ENCODE peak calls at places on chromosomes 3 and 15, in eight cellular contexts. One of them, this sample, is unnamed.

GRCh38 chr3:187913617-187914033 is 168.4 kb upstream of the BCL6 start:
- DNase-seq in breast epithelium: no peak
- DNase-seq in sigmoid colon: no peak
- DNase-seq in WERI-Rb-1: no peak
- DNase-seq in Karpas-422: peak
- DNase-seq in AG04450: peak
- DNase-seq in psoas muscle: no peak
- DNase-seq in tibial nerve: no peak
- DNase-seq in this sample: peak

GRCh38 chr3:142087676-142088075 is 61.7 kb downstream of the TFDP2 start:
- DNase-seq in tibial nerve: no peak
- DNase-seq in WERI-Rb-1: no peak
- DNase-seq in sigmoid colon: no peak
- DNase-seq in psoas muscle: no peak
- DNase-seq in AG04450: no peak
- DNase-seq in Karpas-422: no peak
- DNase-seq in breast epithelium: no peak
- DNase-seq in this sample: peak

GRCh38 chr3:67381667-67382272 is 272.6 kb downstream of the SUCLG2 start:
- DNase-seq in sigmoid colon: no peak
- DNase-seq in psoas muscle: no peak
- DNase-seq in breast epithelium: no peak
- DNase-seq in Karpas-422: peak
- DNase-seq in AG04450: no peak
- DNase-seq in WERI-Rb-1: no peak
- DNase-seq in tibial nerve: peak
- DNase-seq in this sample: no peak

GRCh38 chr3:130345487-130346079 is at the start of gene COL6A5:
- DNase-seq in WERI-Rb-1: no peak
- DNase-seq in Karpas-422: no peak
- DNase-seq in breast epithelium: no peak
- DNase-seq in psoas muscle: no peak
- DNase-seq in tibial nerve: no peak
- DNase-seq in sigmoid colon: no peak
- DNase-seq in AG04450: no peak
- DNase-seq in this sample: no peak

GRCh38 chr3:36365829-36366228 is 14.5 kb upstream of the STAC start:
- DNase-seq in AG04450: no peak
- DNase-seq in tibial nerve: no peak
- DNase-seq in breast epithelium: no peak
- DNase-seq in psoas muscle: no peak
- DNase-seq in Karpas-422: no peak
- DNase-seq in sigmoid colon: no peak
- DNase-seq in WERI-Rb-1: no peak
- DNase-seq in this sample: no peak

GRCh38 chr3:192916455-192917257 is 1.0 kb downstream of the MB21D2 start:
- DNase-seq in sigmoid colon: peak
- DNase-seq in breast epithelium: peak
- DNase-seq in tibial nerve: peak
- DNase-seq in psoas muscle: peak
- DNase-seq in Karpas-422: no peak
- DNase-seq in WERI-Rb-1: peak
- DNase-seq in AG04450: no peak
- DNase-seq in this sample: no peak

GRCh38 chr15:45573961-45574629 is 13.1 kb upstream of the BLOC1S6 start:
- DNase-seq in sigmoid colon: no peak
- DNase-seq in Karpas-422: peak
- DNase-seq in breast epithelium: no peak
- DNase-seq in WERI-Rb-1: peak
- DNase-seq in tibial nerve: no peak
- DNase-seq in psoas muscle: no peak
- DNase-seq in AG04450: no peak
- DNase-seq in this sample: no peak

GRCh38 chr3:87351913-87352312 is 75.5 kb upstream of the POU1F1 start:
- DNase-seq in psoas muscle: no peak
- DNase-seq in Karpas-422: no peak
- DNase-seq in sigmoid colon: no peak
- DNase-seq in AG04450: no peak
- DNase-seq in breast epithelium: no peak
- DNase-seq in tibial nerve: no peak
- DNase-seq in WERI-Rb-1: no peak
- DNase-seq in this sample: no peak

GRCh38 chr3:43584043-43584826 is 37.6 kb downstream of the ANO10 start:
- DNase-seq in AG04450: peak
- DNase-seq in sigmoid colon: no peak
- DNase-seq in Karpas-422: no peak
- DNase-seq in tibial nerve: no peak
- DNase-seq in psoas muscle: no peak
- DNase-seq in breast epithelium: no peak
- DNase-seq in WERI-Rb-1: no peak
- DNase-seq in this sample: no peak

GRCh38 chr3:1394188-1394587 is 301.4 kb downstream of the CNTN6 start:
- DNase-seq in breast epithelium: no peak
- DNase-seq in psoas muscle: peak
- DNase-seq in sigmoid colon: no peak
- DNase-seq in WERI-Rb-1: no peak
- DNase-seq in tibial nerve: no peak
- DNase-seq in AG04450: no peak
- DNase-seq in Karpas-422: no peak
- DNase-seq in this sample: no peak

GRCh38 chr15:99429681-99430081 is 136.1 kb upstream of the MEF2A start:
- DNase-seq in psoas muscle: peak
- DNase-seq in sigmoid colon: peak
- DNase-seq in WERI-Rb-1: no peak
- DNase-seq in Karpas-422: no peak
- DNase-seq in AG04450: no peak
- DNase-seq in tibial nerve: no peak
- DNase-seq in breast epithelium: peak
- DNase-seq in this sample: no peak

GRCh38 chr3:135217730-135218129 is 422.7 kb downstream of the EPHB1 start:
- DNase-seq in breast epithelium: no peak
- DNase-seq in AG04450: no peak
- DNase-seq in psoas muscle: no peak
- DNase-seq in tibial nerve: no peak
- DNase-seq in Karpas-422: no peak
- DNase-seq in WERI-Rb-1: no peak
- DNase-seq in sigmoid colon: no peak
- DNase-seq in this sample: no peak

GRCh38 chr15:77541421-77542181 is 91.1 kb downstream of the LINGO1 start:
- DNase-seq in psoas muscle: no peak
- DNase-seq in sigmoid colon: peak
- DNase-seq in tibial nerve: no peak
- DNase-seq in AG04450: no peak
- DNase-seq in WERI-Rb-1: no peak
- DNase-seq in Karpas-422: no peak
- DNase-seq in breast epithelium: no peak
- DNase-seq in this sample: no peak

GRCh38 chr15:98611031-98611430 is 37.3 kb upstream of the IGF1R start:
- DNase-seq in WERI-Rb-1: no peak
- DNase-seq in breast epithelium: no peak
- DNase-seq in Karpas-422: no peak
- DNase-seq in psoas muscle: no peak
- DNase-seq in sigmoid colon: no peak
- DNase-seq in AG04450: no peak
- DNase-seq in tibial nerve: no peak
- DNase-seq in this sample: no peak

GRCh38 chr15:89648106-89649012 is 6.9 kb downstream of the KIF7 start:
- DNase-seq in WERI-Rb-1: no peak
- DNase-seq in AG04450: no peak
- DNase-seq in psoas muscle: no peak
- DNase-seq in breast epithelium: no peak
- DNase-seq in tibial nerve: no peak
- DNase-seq in sigmoid colon: peak
- DNase-seq in Karpas-422: no peak
- DNase-seq in this sample: no peak

GRCh38 chr3:169847896-169848295 is 21.8 kb downstream of the LRRC31 start:
- DNase-seq in AG04450: no peak
- DNase-seq in WERI-Rb-1: no peak
- DNase-seq in sigmoid colon: no peak
- DNase-seq in breast epithelium: no peak
- DNase-seq in psoas muscle: no peak
- DNase-seq in Karpas-422: no peak
- DNase-seq in tibial nerve: no peak
- DNase-seq in this sample: no peak

GRCh38 chr3:81105761-81106160 is 655.7 kb downstream of the GBE1 start:
- DNase-seq in AG04450: no peak
- DNase-seq in WERI-Rb-1: no peak
- DNase-seq in breast epithelium: no peak
- DNase-seq in Karpas-422: no peak
- DNase-seq in tibial nerve: no peak
- DNase-seq in sigmoid colon: no peak
- DNase-seq in psoas muscle: no peak
- DNase-seq in this sample: no peak

GRCh38 chr3:10249833-10250232 is 1.6 kb downstream of the TATDN2 start:
- DNase-seq in psoas muscle: no peak
- DNase-seq in WERI-Rb-1: no peak
- DNase-seq in sigmoid colon: no peak
- DNase-seq in tibial nerve: no peak
- DNase-seq in AG04450: no peak
- DNase-seq in breast epithelium: no peak
- DNase-seq in Karpas-422: no peak
- DNase-seq in this sample: no peak

GRCh38 chr3:187999821-188000220 is 154.1 kb upstream of the LPP start:
- DNase-seq in breast epithelium: no peak
- DNase-seq in AG04450: no peak
- DNase-seq in sigmoid colon: no peak
- DNase-seq in WERI-Rb-1: no peak
- DNase-seq in tibial nerve: no peak
- DNase-seq in psoas muscle: no peak
- DNase-seq in Karpas-422: peak
- DNase-seq in this sample: no peak

GRCh38 chr3:186946756-186947375 is 16.5 kb downstream of the ST6GAL1 start:
- DNase-seq in AG04450: no peak
- DNase-seq in sigmoid colon: no peak
- DNase-seq in breast epithelium: no peak
- DNase-seq in Karpas-422: peak
- DNase-seq in psoas muscle: no peak
- DNase-seq in tibial nerve: no peak
- DNase-seq in WERI-Rb-1: no peak
- DNase-seq in this sample: no peak

GRCh38 chr3:74538669-74539068 is 75.8 kb downstream of the CNTN3 start:
- DNase-seq in tibial nerve: no peak
- DNase-seq in psoas muscle: no peak
- DNase-seq in breast epithelium: no peak
- DNase-seq in Karpas-422: no peak
- DNase-seq in sigmoid colon: no peak
- DNase-seq in WERI-Rb-1: no peak
- DNase-seq in AG04450: no peak
- DNase-seq in this sample: no peak

GRCh38 chr3:100629728-100630127 is 20.3 kb downstream of the ADGRG7 start:
- DNase-seq in breast epithelium: no peak
- DNase-seq in WERI-Rb-1: no peak
- DNase-seq in sigmoid colon: no peak
- DNase-seq in Karpas-422: no peak
- DNase-seq in AG04450: no peak
- DNase-seq in tibial nerve: no peak
- DNase-seq in psoas muscle: no peak
- DNase-seq in this sample: no peak

GRCh38 chr3:183261103-183261502 is 8.1 kb downstream of the B3GNT5 start:
- DNase-seq in breast epithelium: no peak
- DNase-seq in tibial nerve: no peak
- DNase-seq in sigmoid colon: no peak
- DNase-seq in WERI-Rb-1: no peak
- DNase-seq in psoas muscle: no peak
- DNase-seq in Karpas-422: peak
- DNase-seq in AG04450: no peak
- DNase-seq in this sample: no peak

GRCh38 chr3:45896956-45897355 is 10.6 kb downstream of the CCR9 start:
- DNase-seq in psoas muscle: no peak
- DNase-seq in tibial nerve: no peak
- DNase-seq in AG04450: peak
- DNase-seq in Karpas-422: no peak
- DNase-seq in breast epithelium: no peak
- DNase-seq in sigmoid colon: no peak
- DNase-seq in WERI-Rb-1: no peak
- DNase-seq in this sample: no peak

GRCh38 chr3:41131224-41131623 is 68.1 kb upstream of the CTNNB1 start:
- DNase-seq in Karpas-422: no peak
- DNase-seq in sigmoid colon: no peak
- DNase-seq in breast epithelium: no peak
- DNase-seq in WERI-Rb-1: no peak
- DNase-seq in psoas muscle: no peak
- DNase-seq in AG04450: no peak
- DNase-seq in tibial nerve: no peak
- DNase-seq in this sample: peak

DNA sequence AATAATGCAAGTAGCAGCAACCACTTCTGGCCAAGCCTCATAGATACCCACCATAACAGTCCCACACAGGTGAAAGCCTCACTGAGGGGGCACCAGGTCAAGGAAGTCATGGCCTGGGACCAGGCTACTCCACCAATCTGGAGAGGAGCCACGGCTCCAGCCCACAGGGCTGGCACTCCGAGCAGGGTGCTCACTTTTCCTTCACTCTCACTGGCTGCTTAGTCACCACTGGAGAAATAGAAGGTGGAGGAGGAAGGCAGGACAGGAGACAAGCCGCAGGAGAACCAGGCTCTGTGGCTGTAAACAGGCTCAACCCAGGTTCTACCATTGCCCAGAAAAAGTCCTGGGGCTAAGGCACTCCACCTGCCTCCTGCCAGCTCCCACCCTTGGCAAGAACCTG is 1.2 kb downstream of the USP19 start:
- DNase-seq in AG04450: no peak
- DNase-seq in sigmoid colon: no peak
- DNase-seq in Karpas-422: no peak
- DNase-seq in WERI-Rb-1: no peak
- DNase-seq in breast epithelium: no peak
- DNase-seq in psoas muscle: peak
- DNase-seq in tibial nerve: no peak
- DNase-seq in this sample: no peak
- H3K27ac ChIP-seq in AG04450: peak
- H3K27ac ChIP-seq in sigmoid colon: peak
- H3K27ac ChIP-seq in Karpas-422: no peak
- H3K27ac ChIP-seq in WERI-Rb-1: no peak
- H3K27ac ChIP-seq in breast epithelium: peak
- H3K27ac ChIP-seq in psoas muscle: peak
- H3K27ac ChIP-seq in tibial nerve: peak
- H3K27ac ChIP-seq in this sample: peak

GRCh38 chr3:172217877-172218276 is 178.5 kb downstream of the FNDC3B start:
- DNase-seq in breast epithelium: no peak
- DNase-seq in tibial nerve: no peak
- DNase-seq in sigmoid colon: no peak
- DNase-seq in WERI-Rb-1: no peak
- DNase-seq in AG04450: no peak
- DNase-seq in Karpas-422: no peak
- DNase-seq in psoas muscle: no peak
- DNase-seq in this sample: no peak
- H3K27ac ChIP-seq in breast epithelium: no peak
- H3K27ac ChIP-seq in tibial nerve: no peak
- H3K27ac ChIP-seq in sigmoid colon: no peak
- H3K27ac ChIP-seq in WERI-Rb-1: no peak
- H3K27ac ChIP-seq in AG04450: no peak
- H3K27ac ChIP-seq in Karpas-422: no peak
- H3K27ac ChIP-seq in psoas muscle: no peak
- H3K27ac ChIP-seq in this sample: peak

GRCh38 chr15:78947506-78947905 is 2.7 kb upstream of the CTSH start:
- DNase-seq in tibial nerve: no peak
- DNase-seq in breast epithelium: no peak
- DNase-seq in WERI-Rb-1: no peak
- DNase-seq in psoas muscle: no peak
- DNase-seq in Karpas-422: no peak
- DNase-seq in AG04450: no peak
- DNase-seq in sigmoid colon: no peak
- DNase-seq in this sample: no peak
- H3K27ac ChIP-seq in tibial nerve: no peak
- H3K27ac ChIP-seq in breast epithelium: no peak
- H3K27ac ChIP-seq in WERI-Rb-1: no peak
- H3K27ac ChIP-seq in psoas muscle: no peak
- H3K27ac ChIP-seq in Karpas-422: no peak
- H3K27ac ChIP-seq in AG04450: no peak
- H3K27ac ChIP-seq in sigmoid colon: no peak
- H3K27ac ChIP-seq in this sample: no peak

GRCh38 chr15:85405467-85405866 is 25.1 kb downstream of the AKAP13 start:
- DNase-seq in psoas muscle: no peak
- DNase-seq in breast epithelium: no peak
- DNase-seq in WERI-Rb-1: no peak
- DNase-seq in tibial nerve: no peak
- DNase-seq in Karpas-422: no peak
- DNase-seq in AG04450: no peak
- DNase-seq in sigmoid colon: no peak
- DNase-seq in this sample: no peak
- H3K27ac ChIP-seq in psoas muscle: no peak
- H3K27ac ChIP-seq in breast epithelium: peak
- H3K27ac ChIP-seq in WERI-Rb-1: no peak
- H3K27ac ChIP-seq in tibial nerve: peak
- H3K27ac ChIP-seq in Karpas-422: peak
- H3K27ac ChIP-seq in AG04450: no peak
- H3K27ac ChIP-seq in sigmoid colon: peak
- H3K27ac ChIP-seq in this sample: peak

This sample was measured in epithelial cell of prostate.